ENCODE peak calls at places on chromosomes 4 and X, in eight cellular contexts. One of them, this sample, is unnamed.

GRCh38 chrX:19225906-19226305 is 103.6 kb upstream of the ADGRG2 start:
- DNase-seq in IMR-90: peak
- DNase-seq in uterus: no peak
- DNase-seq in tibial nerve: no peak
- DNase-seq in ovary: no peak
- DNase-seq in cardiac muscle cell: peak
- DNase-seq in brain microvascular endothelial cell: no peak
- DNase-seq in A673: peak
- DNase-seq in this sample: no peak

GRCh38 chr4:24105183-24106039 is 215.6 kb upstream of the PPARGC1A start:
- DNase-seq in IMR-90: peak
- DNase-seq in uterus: no peak
- DNase-seq in tibial nerve: no peak
- DNase-seq in ovary: no peak
- DNase-seq in cardiac muscle cell: peak
- DNase-seq in brain microvascular endothelial cell: peak
- DNase-seq in A673: no peak
- DNase-seq in this sample: no peak

GRCh38 chr4:95215991-95216605 is 332.7 kb downstream of the UNC5C start:
- DNase-seq in IMR-90: no peak
- DNase-seq in uterus: no peak
- DNase-seq in tibial nerve: no peak
- DNase-seq in ovary: no peak
- DNase-seq in cardiac muscle cell: peak
- DNase-seq in brain microvascular endothelial cell: peak
- DNase-seq in A673: peak
- DNase-seq in this sample: no peak

GRCh38 chr4:73573794-73574528 is 46.3 kb downstream of the RASSF6 start:
- DNase-seq in IMR-90: peak
- DNase-seq in uterus: peak
- DNase-seq in tibial nerve: peak
- DNase-seq in ovary: peak
- DNase-seq in cardiac muscle cell: peak
- DNase-seq in brain microvascular endothelial cell: peak
- DNase-seq in A673: peak
- DNase-seq in this sample: no peak

GRCh38 chrX:23380581-23380980 is 45.9 kb downstream of the PTCHD1 start:
- DNase-seq in IMR-90: no peak
- DNase-seq in uterus: no peak
- DNase-seq in tibial nerve: no peak
- DNase-seq in ovary: no peak
- DNase-seq in cardiac muscle cell: no peak
- DNase-seq in brain microvascular endothelial cell: no peak
- DNase-seq in A673: no peak
- DNase-seq in this sample: no peak

GRCh38 chr4:87838207-87838606 is 5.4 kb downstream of the MEPE start:
- DNase-seq in IMR-90: no peak
- DNase-seq in uterus: no peak
- DNase-seq in tibial nerve: no peak
- DNase-seq in ovary: no peak
- DNase-seq in cardiac muscle cell: no peak
- DNase-seq in brain microvascular endothelial cell: peak
- DNase-seq in A673: peak
- DNase-seq in this sample: no peak

GRCh38 chr4:109729155-109729562 is 711 bp downstream of the PLA2G12A start:
- DNase-seq in IMR-90: peak
- DNase-seq in uterus: no peak
- DNase-seq in tibial nerve: no peak
- DNase-seq in ovary: no peak
- DNase-seq in cardiac muscle cell: peak
- DNase-seq in brain microvascular endothelial cell: no peak
- DNase-seq in A673: peak
- DNase-seq in this sample: no peak

GRCh38 chr4:151325320-151326246 is at the start of gene SH3D19:
- DNase-seq in IMR-90: peak
- DNase-seq in uterus: peak
- DNase-seq in tibial nerve: peak
- DNase-seq in ovary: peak
- DNase-seq in cardiac muscle cell: peak
- DNase-seq in brain microvascular endothelial cell: peak
- DNase-seq in A673: peak
- DNase-seq in this sample: peak

GRCh38 chrX:153334654-153335295 is 822 bp downstream of the ZNF275 start:
- DNase-seq in IMR-90: no peak
- DNase-seq in uterus: no peak
- DNase-seq in tibial nerve: no peak
- DNase-seq in ovary: no peak
- DNase-seq in cardiac muscle cell: no peak
- DNase-seq in brain microvascular endothelial cell: no peak
- DNase-seq in A673: no peak
- DNase-seq in this sample: peak

GRCh38 chr4:102783006-102783405 is 22.2 kb upstream of the MANBA start:
- DNase-seq in IMR-90: peak
- DNase-seq in uterus: no peak
- DNase-seq in tibial nerve: no peak
- DNase-seq in ovary: no peak
- DNase-seq in cardiac muscle cell: no peak
- DNase-seq in brain microvascular endothelial cell: no peak
- DNase-seq in A673: no peak
- DNase-seq in this sample: no peak

GRCh38 chr4:103996637-103997036 is 276.9 kb upstream of the TACR3 start:
- DNase-seq in IMR-90: no peak
- DNase-seq in uterus: no peak
- DNase-seq in tibial nerve: no peak
- DNase-seq in ovary: no peak
- DNase-seq in cardiac muscle cell: peak
- DNase-seq in brain microvascular endothelial cell: peak
- DNase-seq in A673: peak
- DNase-seq in this sample: no peak

GRCh38 chr4:109996531-109996930 is 83.8 kb downstream of the EGF start:
- DNase-seq in IMR-90: no peak
- DNase-seq in uterus: no peak
- DNase-seq in tibial nerve: no peak
- DNase-seq in ovary: no peak
- DNase-seq in cardiac muscle cell: no peak
- DNase-seq in brain microvascular endothelial cell: no peak
- DNase-seq in A673: no peak
- DNase-seq in this sample: no peak

GRCh38 chrX:19886888-19887531 is 390 bp downstream of the SH3KBP1 start:
- DNase-seq in IMR-90: no peak
- DNase-seq in uterus: peak
- DNase-seq in tibial nerve: no peak
- DNase-seq in ovary: peak
- DNase-seq in cardiac muscle cell: peak
- DNase-seq in brain microvascular endothelial cell: no peak
- DNase-seq in A673: no peak
- DNase-seq in this sample: no peak

GRCh38 chrX:119381349-119381944 is 17.7 kb upstream of the SLC25A43 start:
- DNase-seq in IMR-90: no peak
- DNase-seq in uterus: no peak
- DNase-seq in tibial nerve: no peak
- DNase-seq in ovary: no peak
- DNase-seq in cardiac muscle cell: no peak
- DNase-seq in brain microvascular endothelial cell: no peak
- DNase-seq in A673: no peak
- DNase-seq in this sample: no peak

GRCh38 chr4:6054162-6054922 is 36.1 kb upstream of the C4orf50 start:
- DNase-seq in IMR-90: no peak
- DNase-seq in uterus: no peak
- DNase-seq in tibial nerve: no peak
- DNase-seq in ovary: no peak
- DNase-seq in cardiac muscle cell: no peak
- DNase-seq in brain microvascular endothelial cell: no peak
- DNase-seq in A673: no peak
- DNase-seq in this sample: no peak

GRCh38 chr4:75599647-75600046 is 30.7 kb downstream of the CDKL2 start:
- DNase-seq in IMR-90: no peak
- DNase-seq in uterus: no peak
- DNase-seq in tibial nerve: no peak
- DNase-seq in ovary: no peak
- DNase-seq in cardiac muscle cell: no peak
- DNase-seq in brain microvascular endothelial cell: no peak
- DNase-seq in A673: no peak
- DNase-seq in this sample: no peak

GRCh38 chrX:46873746-46874145 is 36.9 kb downstream of the RP2 start:
- DNase-seq in IMR-90: peak
- DNase-seq in uterus: no peak
- DNase-seq in tibial nerve: no peak
- DNase-seq in ovary: no peak
- DNase-seq in cardiac muscle cell: no peak
- DNase-seq in brain microvascular endothelial cell: no peak
- DNase-seq in A673: peak
- DNase-seq in this sample: no peak

GRCh38 chrX:148601034-148601433 is 100.6 kb downstream of the AFF2 start:
- DNase-seq in IMR-90: no peak
- DNase-seq in uterus: no peak
- DNase-seq in tibial nerve: no peak
- DNase-seq in ovary: no peak
- DNase-seq in cardiac muscle cell: peak
- DNase-seq in brain microvascular endothelial cell: no peak
- DNase-seq in A673: no peak
- DNase-seq in this sample: no peak

GRCh38 chr4:89797117-89797516 is 39.8 kb downstream of the SNCA start:
- DNase-seq in IMR-90: peak
- DNase-seq in uterus: no peak
- DNase-seq in tibial nerve: no peak
- DNase-seq in ovary: no peak
- DNase-seq in cardiac muscle cell: peak
- DNase-seq in brain microvascular endothelial cell: peak
- DNase-seq in A673: peak
- DNase-seq in this sample: peak

GRCh38 chr4:88791274-88791673 is 93.6 kb upstream of the NAP1L5 start:
- DNase-seq in IMR-90: peak
- DNase-seq in uterus: no peak
- DNase-seq in tibial nerve: no peak
- DNase-seq in ovary: no peak
- DNase-seq in cardiac muscle cell: peak
- DNase-seq in brain microvascular endothelial cell: no peak
- DNase-seq in A673: peak
- DNase-seq in this sample: no peak

GRCh38 chr4:41363384-41363981 is 106.8 kb downstream of the UCHL1 start:
- DNase-seq in IMR-90: no peak
- DNase-seq in uterus: no peak
- DNase-seq in tibial nerve: no peak
- DNase-seq in ovary: no peak
- DNase-seq in cardiac muscle cell: peak
- DNase-seq in brain microvascular endothelial cell: no peak
- DNase-seq in A673: no peak
- DNase-seq in this sample: no peak

GRCh38 chr4:39046243-39046642 is 14.0 kb upstream of the TMEM156 start:
- DNase-seq in IMR-90: peak
- DNase-seq in uterus: no peak
- DNase-seq in tibial nerve: no peak
- DNase-seq in ovary: no peak
- DNase-seq in cardiac muscle cell: peak
- DNase-seq in brain microvascular endothelial cell: peak
- DNase-seq in A673: no peak
- DNase-seq in this sample: no peak
- H3K4me3 ChIP-seq in IMR-90: peak
- H3K4me3 ChIP-seq in uterus: no peak
- H3K4me3 ChIP-seq in tibial nerve: no peak
- H3K4me3 ChIP-seq in ovary: peak
- H3K4me3 ChIP-seq in cardiac muscle cell: no peak
- H3K4me3 ChIP-seq in brain microvascular endothelial cell: peak
- H3K4me3 ChIP-seq in A673: no peak
- H3K4me3 ChIP-seq in this sample: peak

DNA sequence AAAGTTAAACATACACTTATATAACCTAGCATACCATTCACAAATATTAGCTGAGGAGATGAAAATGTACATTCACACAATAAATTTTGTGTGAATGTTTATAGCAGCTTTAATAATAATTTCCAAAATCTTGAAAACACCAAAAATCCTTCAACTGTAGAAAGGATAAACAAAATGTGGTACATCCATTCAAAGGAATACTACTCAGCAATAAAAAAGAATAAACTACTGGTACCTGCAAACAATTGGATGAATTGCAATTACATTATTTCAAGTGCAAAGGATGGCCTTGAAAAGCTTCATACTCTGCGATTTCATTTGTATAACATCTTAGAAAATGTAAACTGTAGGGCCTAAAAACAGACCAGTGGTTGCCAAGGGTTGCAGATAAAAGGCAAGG is 11.7 kb upstream of the RPS6KA6 start:
- DNase-seq in IMR-90: no peak
- DNase-seq in uterus: no peak
- DNase-seq in tibial nerve: no peak
- DNase-seq in ovary: no peak
- DNase-seq in cardiac muscle cell: no peak
- DNase-seq in brain microvascular endothelial cell: no peak
- DNase-seq in A673: no peak
- DNase-seq in this sample: no peak
- H3K27ac ChIP-seq in IMR-90: no peak
- H3K27ac ChIP-seq in uterus: no peak
- H3K27ac ChIP-seq in tibial nerve: no peak
- H3K27ac ChIP-seq in ovary: no peak
- H3K27ac ChIP-seq in cardiac muscle cell: no peak
- H3K27ac ChIP-seq in brain microvascular endothelial cell: no peak
- H3K27ac ChIP-seq in A673: no peak
- H3K27ac ChIP-seq in this sample: no peak

GRCh38 chr4:134911941-134912340 is 710.4 kb upstream of the PABPC4L start:
- DNase-seq in IMR-90: no peak
- DNase-seq in uterus: no peak
- DNase-seq in tibial nerve: no peak
- DNase-seq in ovary: no peak
- DNase-seq in cardiac muscle cell: no peak
- DNase-seq in brain microvascular endothelial cell: no peak
- DNase-seq in A673: no peak
- DNase-seq in this sample: no peak
- TF ChIP-seq CTCF in IMR-90: no peak
- TF ChIP-seq CTCF in uterus: no peak
- TF ChIP-seq CTCF in tibial nerve: no peak
- TF ChIP-seq CTCF in ovary: no peak
- TF ChIP-seq CTCF in cardiac muscle cell: no peak
- TF ChIP-seq CTCF in brain microvascular endothelial cell: no peak
- TF ChIP-seq CTCF in A673: no peak
- TF ChIP-seq CTCF in this sample: no peak

GRCh38 chrX:9788908-9789307 is 2.7 kb downstream of the SHROOM2 start:
- DNase-seq in IMR-90: peak
- DNase-seq in uterus: no peak
- DNase-seq in tibial nerve: no peak
- DNase-seq in ovary: peak
- DNase-seq in cardiac muscle cell: peak
- DNase-seq in brain microvascular endothelial cell: no peak
- DNase-seq in A673: peak
- DNase-seq in this sample: no peak

GRCh38 chrX:9789555-9789954 is 3.3 kb downstream of the SHROOM2 start:
- DNase-seq in IMR-90: no peak
- DNase-seq in uterus: no peak
- DNase-seq in tibial nerve: no peak
- DNase-seq in ovary: no peak
- DNase-seq in cardiac muscle cell: no peak
- DNase-seq in brain microvascular endothelial cell: no peak
- DNase-seq in A673: peak
- DNase-seq in this sample: no peak

GRCh38 chrX:9785944-9786741 is at the start of gene SHROOM2:
- DNase-seq in IMR-90: no peak
- DNase-seq in uterus: no peak
- DNase-seq in tibial nerve: no peak
- DNase-seq in ovary: peak
- DNase-seq in cardiac muscle cell: peak
- DNase-seq in brain microvascular endothelial cell: no peak
- DNase-seq in A673: peak
- DNase-seq in this sample: no peak

GRCh38 chrX:9785252-9785943 is 831 bp upstream of the SHROOM2 start:
- DNase-seq in IMR-90: no peak
- DNase-seq in uterus: no peak
- DNase-seq in tibial nerve: no peak
- DNase-seq in ovary: no peak
- DNase-seq in cardiac muscle cell: no peak
- DNase-seq in brain microvascular endothelial cell: no peak
- DNase-seq in A673: no peak
- DNase-seq in this sample: no peak

GRCh38 chrX:9786839-9787635 is 808 bp downstream of the SHROOM2 start:
- DNase-seq in IMR-90: no peak
- DNase-seq in uterus: no peak
- DNase-seq in tibial nerve: no peak
- DNase-seq in ovary: peak
- DNase-seq in cardiac muscle cell: no peak
- DNase-seq in brain microvascular endothelial cell: no peak
- DNase-seq in A673: no peak
- DNase-seq in this sample: no peak
- H3K4me3 ChIP-seq in IMR-90: peak
- H3K4me3 ChIP-seq in uterus: peak
- H3K4me3 ChIP-seq in tibial nerve: peak
- H3K4me3 ChIP-seq in ovary: peak
- H3K4me3 ChIP-seq in cardiac muscle cell: peak
- H3K4me3 ChIP-seq in brain microvascular endothelial cell: peak
- H3K4me3 ChIP-seq in A673: peak
- H3K4me3 ChIP-seq in this sample: peak